ENCODE peak calls at places on chromosomes 6 and 20, in eight cellular contexts. T is activated T-helper 1 cell treated with anti-CD3 and anti-CD28 coated beads, Interleukin-12 subunit alpha, Interleukin-12 subunit beta, Interleukin-2, Interleukin-4 antibody, amounts not matched to agents 30 ng/mL and 10 ng/mL and 1 ng/mL, durations not matched to agents 14 hours and 24 hours and 36 hours; H is effector memory CD4-positive, alpha-beta T cell; J is germinal center; V is astrocyte of the cerebellum; Z is neural progenitor cell; E is brain microvascular endothelial cell; S is PC-3. K is an unnamed sample.

GRCh38 chr6:129641344-129641743 is 68.6 kb downstream of the ARHGAP18 start:
- DNase-seq in T (no peak), H (no peak), J (no peak), V (no peak), Z (no peak), E (peak; percentile 37), S (no peak), K (peak; percentile 41)

GRCh38 chr6:132087391-132087790 is 136.2 kb upstream of the CCN2 start:
- DNase-seq in T (no peak), H (no peak), J (no peak), V (no peak), Z (no peak), E (no peak), S (peak; percentile 6), K (peak; percentile 23)

GRCh38 chr20:2967841-2968240 is 75.6 kb upstream of the GNRH2 start:
- DNase-seq in T (no peak), H (no peak), J (no peak), V (no peak), Z (peak; percentile 3), E (no peak), S (no peak), K (peak; percentile 78)

GRCh38 chr6:140343128-140343527 is 968.7 kb upstream of the CITED2 start:
- DNase-seq in T (no peak), H (no peak), J (no peak), V (no peak), Z (no peak), E (no peak), S (no peak), K (no peak)

GRCh38 chr6:25519856-25520255 is 132.2 kb upstream of the SCGN start:
- DNase-seq in T (no peak), H (no peak), J (no peak), V (no peak), Z (no peak), E (no peak), S (no peak), K (no peak)

GRCh38 chr6:81938014-81938761 is 185.7 kb upstream of the TENT5A start:
- DNase-seq in T (no peak), H (no peak), J (no peak), V (peak; percentile 86), Z (no peak), E (peak; percentile 91), S (peak; percentile 94), K (peak; percentile 99)

GRCh38 chr20:16475225-16475624 is 98.0 kb downstream of the KIF16B start:
- DNase-seq in T (no peak), H (no peak), J (no peak), V (peak; percentile 32), Z (no peak), E (peak; percentile 64), S (peak; percentile 51), K (no peak)

GRCh38 chr6:106674541-106675229 is 45.3 kb downstream of the QRSL1 start:
- DNase-seq in T (no peak), H (no peak), J (no peak), V (peak; percentile 5), Z (no peak), E (no peak), S (no peak), K (no peak)

GRCh38 chr6:43979525-43979924 is 147.7 kb downstream of the MRPL14 start:
- DNase-seq in T (no peak), H (no peak), J (no peak), V (no peak), Z (no peak), E (no peak), S (no peak), K (no peak)

GRCh38 chr6:108960601-108961000 is 112.4 kb downstream of the ARMC2 start:
- DNase-seq in T (no peak), H (no peak), J (no peak), V (no peak), Z (no peak), E (no peak), S (no peak), K (no peak)

GRCh38 chr6:110334425-110335158 is 23.6 kb downstream of the METTL24 start:
- DNase-seq in T (no peak), H (no peak), J (no peak), V (no peak), Z (no peak), E (no peak), S (no peak), K (no peak)

GRCh38 chr20:47241345-47241781 is 115.1 kb downstream of the ZMYND8 start:
- DNase-seq in T (no peak), H (no peak), J (no peak), V (no peak), Z (no peak), E (peak; percentile 20), S (no peak), K (no peak)

GRCh38 chr20:44911264-44911921 is 1.5 kb downstream of the PABPC1L start:
- DNase-seq in T (peak; percentile 34), H (peak; percentile 18), J (peak; percentile 69), V (peak; percentile 5), Z (peak; percentile 88), E (peak; percentile 27), S (peak; percentile 92), K (peak; percentile 57)

GRCh38 chr6:170200458-170200891 is 90.4 kb downstream of the DLL1 start:
- DNase-seq in T (no peak), H (no peak), J (no peak), V (no peak), Z (no peak), E (no peak), S (peak; percentile 17), K (peak; percentile 30)

GRCh38 chr6:87110639-87111038 is 15.7 kb upstream of the CGA start:
- DNase-seq in T (no peak), H (no peak), J (no peak), V (no peak), Z (no peak), E (no peak), S (no peak), K (no peak)